ENCODE peak calls at places on chromosome 4, in six cellular contexts. L, T, Y, J, H and E are unnamed samples.

GRCh38 chr4:184439856-184440592 is 34.3 kb downstream of the IRF2 start:
- DNase-seq in L (no peak), T (no peak), Y (peak; percentile 75), J (peak; percentile 79), H (no peak), E (no peak)

GRCh38 chr4:57425610-57426009 is 315.4 kb upstream of the IGFBP7 start:
- DNase-seq in L (no peak), T (no peak), Y (no peak), J (no peak), H (no peak), E (no peak)

GRCh38 chr4:153792007-153792892 is 3.4 kb upstream of the SFRP2 start:
- DNase-seq in L (peak; percentile 84), T (peak; percentile 85), Y (no peak), J (no peak), H (peak; percentile 96), E (peak; percentile 49)

GRCh38 chr4:123390846-123391456 is 5.6 kb upstream of the SPRY1 start:
- DNase-seq in L (no peak), T (no peak), Y (no peak), J (no peak), H (peak; percentile 38), E (no peak)

GRCh38 chr4:137124278-137124932 is 407.9 kb downstream of the PCDH18 start:
- DNase-seq in L (no peak), T (no peak), Y (no peak), J (peak; percentile 17), H (peak; percentile 65), E (no peak)

GRCh38 chr4:26087108-26087507 is 173.1 kb downstream of the SMIM20 start:
- DNase-seq in L (no peak), T (no peak), Y (no peak), J (no peak), H (no peak), E (no peak)

GRCh38 chr4:55949480-55949802 is 696 bp downstream of the CEP135 start:
- DNase-seq in L (no peak), T (no peak), Y (no peak), J (no peak), H (no peak), E (no peak)

GRCh38 chr4:156255205-156255604 is 301.5 kb upstream of the CTSO start:
- DNase-seq in L (no peak), T (no peak), Y (no peak), J (no peak), H (no peak), E (no peak)

GRCh38 chr4:163251204-163251603 is 81.2 kb downstream of the NPY1R start:
- DNase-seq in L (no peak), T (no peak), Y (no peak), J (peak; percentile 4), H (peak; percentile 60), E (no peak)

GRCh38 chr4:7909463-7909862 is 30.2 kb downstream of the AFAP1 start:
- DNase-seq in L (no peak), T (no peak), Y (no peak), J (peak; percentile 69), H (no peak), E (no peak)

GRCh38 chr4:78244691-78245485 is 187.8 kb downstream of the FRAS1 start:
- DNase-seq in L (no peak), T (no peak), Y (no peak), J (no peak), H (no peak), E (no peak)
- H3K4me1 ChIP-seq in L (no peaks in the 10 kb centered on the region), T (peaks cover 3% of the 10 kb centered on the region), Y (no peaks in the 10 kb centered on the region), J (no peaks in the 10 kb centered on the region), H (peaks cover 13% of the 10 kb centered on the region), E (no peaks in the 10 kb centered on the region)

DNA sequence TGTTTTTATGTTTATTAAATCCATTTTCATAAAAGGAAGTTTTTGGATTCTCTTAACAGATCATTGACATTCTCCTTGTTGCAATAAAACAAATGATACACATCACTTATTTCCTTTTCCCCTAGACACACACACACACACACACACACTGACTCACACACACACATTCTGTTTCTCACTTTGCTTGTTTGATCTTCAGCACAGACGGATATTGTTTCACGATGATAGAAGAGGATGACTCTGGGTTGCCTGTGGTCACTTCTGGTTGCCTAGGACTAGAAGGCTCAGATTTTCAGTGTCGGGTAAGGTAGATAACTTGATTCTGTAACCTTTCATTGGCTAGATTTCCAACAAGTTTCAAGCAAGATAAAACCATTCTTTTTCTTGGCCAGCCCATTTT is 356.8 kb downstream of the BMPR1B start:
- DNase-seq in L (no peak), T (no peak), Y (no peak), J (no peak), H (no peak), E (no peak)
- TF ChIP-seq POLR2AphosphoS5 in L (no peak), T (no peak), Y (no peak), J (no peak), H (no peak), E (no peak)

DNA sequence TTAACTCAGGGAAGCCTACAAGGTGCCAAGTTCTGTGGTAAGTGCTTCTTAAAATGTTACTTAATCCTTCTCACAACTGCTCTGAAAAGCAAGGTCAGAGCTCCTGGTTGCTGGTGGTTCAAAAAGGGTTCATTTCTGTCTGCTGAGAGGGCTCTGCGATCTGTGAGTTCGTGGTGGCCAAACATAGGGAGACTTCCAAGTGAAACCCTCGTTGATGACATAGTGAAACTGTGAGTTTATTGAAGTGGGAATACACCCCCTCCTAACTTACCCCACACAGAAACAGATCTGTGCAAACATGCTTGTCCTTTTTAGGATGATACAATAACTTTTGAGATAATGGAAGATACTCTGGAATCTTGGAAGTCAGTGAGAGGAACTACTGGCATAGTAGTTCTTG is 164.8 kb upstream of the PGRMC2 start:
- DNase-seq in L (no peak), T (no peak), Y (no peak), J (no peak), H (no peak), E (no peak)
- H3K4me1 ChIP-seq in L (peaks cover 19% of the 10 kb centered on the region), T (no peaks in the 10 kb centered on the region), Y (no peaks in the 10 kb centered on the region), J (no peaks in the 10 kb centered on the region), H (no peaks in the 10 kb centered on the region), E (no peaks in the 10 kb centered on the region)

GRCh38 chr4:107837298-107837697 is 12.6 kb downstream of the SGMS2 start:
- DNase-seq in L (no peak), T (no peak), Y (peak; percentile 56), J (no peak), H (no peak), E (peak; percentile 59)
- TF ChIP-seq POLR2AphosphoS5 in L (no peak), T (no peak), Y (no peak), J (no peak), H (no peak), E (no peak)